ENCODE peak calls at places on chromosomes 2 and 18, in ten cellular contexts. E, Z, N, L, G, D, J, Y, W and K are unnamed samples.

GRCh38 chr2:227460079-227460485 is 11.9 kb upstream of the AGFG1 start:
- DNase-seq in Z (no peak), Y (peak), E (peak), G (peak), D (no peak), N (no peak), L (no peak), W (no peak), J (no peak), K (peak)

GRCh38 chr2:5799348-5799747 is 107.2 kb downstream of the SOX11 start:
- DNase-seq in N (no peak), J (no peak), G (no peak), E (no peak), D (no peak), L (no peak), W (no peak), Y (no peak), Z (no peak), K (no peak)

GRCh38 chr2:58042486-58042970 is 4.1 kb upstream of the VRK2 start:
- DNase-seq in Z (no peak), L (no peak), G (peak), E (peak), N (no peak), D (no peak), Y (peak), W (peak), J (peak), K (peak)

GRCh38 chr2:50551018-50551726 is 480.8 kb downstream of the NRXN1 start:
- DNase-seq in Y (no peak), W (no peak), Z (no peak), D (no peak), E (no peak), L (no peak), G (no peak), J (no peak), N (no peak), K (no peak)

GRCh38 chr2:154293864-154294263 is 404.6 kb upstream of the KCNJ3 start:
- DNase-seq in Y (no peak), D (no peak), W (no peak), L (no peak), N (no peak), G (no peak), Z (no peak), J (no peak), E (no peak), K (no peak)

GRCh38 chr2:37589298-37589697 is 82.1 kb downstream of the CDC42EP3 start:
- DNase-seq in Z (no peak), Y (peak), W (no peak), D (no peak), E (no peak), J (no peak), G (peak), L (no peak), N (no peak), K (peak)

GRCh38 chr2:172448544-172449267 is 21.3 kb downstream of the ITGA6 start:
- DNase-seq in E (no peak), Z (no peak), J (no peak), N (no peak), W (no peak), Y (no peak), G (no peak), L (no peak), D (no peak), K (no peak)

GRCh38 chr2:240997856-240998705 is at the start of gene SNED1:
- DNase-seq in J (peak), E (peak), D (peak), Y (peak), N (peak), Z (peak), W (peak), G (peak), L (peak), K (peak)

GRCh38 chr2:127081826-127082633 is 24.9 kb downstream of the BIN1 start:
- DNase-seq in Z (peak), N (no peak), D (peak), E (no peak), Y (peak), G (no peak), W (no peak), L (no peak), J (no peak), K (no peak)

GRCh38 chr2:136638193-136638592 is 127.2 kb upstream of the THSD7B start:
- DNase-seq in G (no peak), Y (no peak), W (no peak), J (no peak), L (no peak), Z (no peak), E (no peak), D (no peak), N (no peak), K (no peak)

GRCh38 chr2:31000970-31001369 is 137.3 kb downstream of the GALNT14 start:
- DNase-seq in Y (no peak), N (no peak), G (no peak), D (no peak), Z (no peak), E (no peak), W (no peak), J (peak), L (no peak), K (no peak)

GRCh38 chr2:2563309-2563860 is 232.3 kb upstream of the MYT1L start:
- DNase-seq in Y (no peak), J (no peak), N (no peak), E (no peak), D (no peak), G (no peak), W (no peak), Z (no peak), L (no peak), K (no peak)

GRCh38 chr18:3885209-3885792 is 435.3 kb downstream of the TGIF1 start:
- DNase-seq in J (no peak), L (no peak), W (peak), Z (no peak), N (no peak), D (no peak), E (no peak), Y (no peak), G (no peak), K (no peak)

GRCh38 chr2:176147790-176148496 is 3.4 kb upstream of the HOXD4 start:
- DNase-seq in G (no peak), Y (no peak), Z (no peak), W (no peak), E (no peak), D (no peak), L (peak), N (no peak), J (no peak), K (no peak)

GRCh38 chr2:26126091-26126490 is 46.8 kb upstream of the GAREM2 start:
- DNase-seq in L (no peak), D (no peak), Y (peak), J (no peak), N (no peak), W (no peak), Z (no peak), E (no peak), G (no peak), K (no peak)

GRCh38 chr2:111030271-111030891 is 90.3 kb upstream of the BCL2L11 start:
- DNase-seq in G (no peak), D (no peak), Y (no peak), Z (no peak), J (no peak), N (no peak), W (no peak), E (no peak), L (no peak), K (peak)

GRCh38 chr2:149393647-149394046 is 63.3 kb downstream of the LYPD6 start:
- DNase-seq in D (no peak), Z (peak), L (no peak), J (no peak), Y (no peak), W (no peak), N (no peak), E (no peak), G (no peak), K (no peak)

GRCh38 chr2:96549967-96550786 is 13.6 kb downstream of the ARID5A start:
- DNase-seq in E (no peak), J (peak), G (no peak), N (peak), Y (no peak), L (peak), Z (peak), D (peak), W (peak), K (no peak)
- TF ChIP-seq CTCF in E (no peak), J (peak), G (peak), N (peak), Y (no peak), L (peak), Z (peak), D (peak), W (peak), K (peak)

DNA sequence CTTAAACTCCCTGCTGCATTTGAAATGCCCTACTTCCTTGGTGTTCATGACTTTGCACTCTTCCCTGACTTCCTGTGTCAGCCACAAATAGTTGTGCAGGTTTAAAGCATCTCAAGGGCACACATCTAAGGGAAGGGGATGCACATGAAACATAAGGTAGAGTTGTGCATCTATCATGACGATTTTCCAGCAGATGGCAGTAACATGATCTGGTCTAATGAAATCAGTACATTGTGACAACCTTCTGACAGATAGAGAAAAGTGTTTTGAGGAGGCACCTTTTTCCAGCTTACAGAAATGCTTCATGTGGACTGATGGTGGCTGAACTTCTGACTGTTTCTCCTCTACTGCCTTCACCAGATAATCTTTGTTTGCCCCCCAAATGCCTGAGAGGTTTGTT is 238.9 kb downstream of the XIRP2 start:
- DNase-seq in Z (peak), W (peak), D (no peak), Y (peak), N (no peak), G (peak), E (peak), L (no peak), J (no peak), K (no peak)
- H3K4me3 ChIP-seq in Z (no peak), W (no peak), D (no peak), Y (no peak), N (no peak), G (no peak), E (no peak), L (no peak), J (no peak), K (no peak)

GRCh38 chr2:205451901-205452300 is 230.4 kb upstream of the NRP2 start:
- DNase-seq in N (no peak), E (no peak), L (no peak), Y (no peak), Z (no peak), G (no peak), D (no peak), J (no peak), W (no peak), K (no peak)
- TF ChIP-seq CTCF in N (no peak), E (no peak), L (no peak), Y (no peak), Z (no peak), G (no peak), D (no peak), J (no peak), W (no peak), K (no peak)

GRCh38 chr2:75211371-75211770 is 12.1 kb upstream of the TACR1 start:
- DNase-seq in L (no peak), D (no peak), W (no peak), E (no peak), N (no peak), Z (no peak), J (no peak), Y (no peak), G (no peak), K (no peak)
- H3K4me3 ChIP-seq in L (no peak), D (no peak), W (no peak), E (no peak), N (no peak), Z (no peak), J (no peak), Y (no peak), G (no peak), K (no peak)

GRCh38 chr2:75315436-75315835 is 116.1 kb upstream of the TACR1 start:
- DNase-seq in L (no peak), G (no peak), J (no peak), D (no peak), E (no peak), N (no peak), Y (no peak), Z (no peak), W (no peak), K (no peak)

GRCh38 chr2:75310915-75311314 is 111.6 kb upstream of the TACR1 start:
- DNase-seq in N (no peak), G (no peak), D (no peak), W (peak), Y (peak), J (no peak), L (no peak), Z (no peak), E (peak), K (peak)

GRCh38 chr2:75309596-75310290 is 110.4 kb upstream of the TACR1 start:
- DNase-seq in N (no peak), J (no peak), D (no peak), W (no peak), G (peak), Y (peak), E (peak), Z (no peak), L (no peak), K (peak)

GRCh38 chr2:75311521-75311920 is 112.2 kb upstream of the TACR1 start:
- DNase-seq in D (no peak), W (no peak), Z (no peak), J (no peak), G (no peak), E (no peak), Y (no peak), L (no peak), N (no peak), K (no peak)

GRCh38 chr2:75311993-75312392 is 112.7 kb upstream of the TACR1 start:
- DNase-seq in L (no peak), W (peak), Z (peak), D (no peak), N (no peak), E (no peak), J (no peak), Y (no peak), G (no peak), K (no peak)
- TF ChIP-seq CTCF in L (no peak), W (no peak), Z (peak), D (no peak), N (no peak), E (no peak), J (no peak), Y (no peak), G (peak), K (peak)

GRCh38 chr18:45771587-45771986 is 47.6 kb downstream of the SLC14A1 start:
- DNase-seq in N (peak), G (no peak), Z (no peak), W (no peak), D (no peak), E (no peak), Y (no peak), L (no peak), J (no peak), K (peak)
- H3K4me3 ChIP-seq in N (no peak), G (no peak), Z (no peak), W (no peak), D (no peak), E (no peak), Y (no peak), L (no peak), J (no peak), K (no peak)

GRCh38 chr2:181742908-181743722 is 62.8 kb upstream of the NEUROD1 start:
- DNase-seq in L (no peak), N (no peak), Y (peak), Z (peak), W (peak), D (no peak), G (peak), E (peak), J (peak), K (peak)

GRCh38 chr2:181741756-181742155 is 61.4 kb upstream of the NEUROD1 start:
- DNase-seq in J (no peak), N (no peak), G (peak), L (no peak), D (no peak), Z (no peak), W (no peak), Y (peak), E (peak), K (no peak)

GRCh38 chr2:181743723-181744031 is 63.4 kb upstream of the NEUROD1 start:
- DNase-seq in D (no peak), J (no peak), E (no peak), Y (no peak), Z (no peak), N (no peak), L (no peak), W (no peak), G (no peak), K (no peak)

GRCh38 chr2:181745796-181746540 is 65.7 kb upstream of the NEUROD1 start:
- DNase-seq in E (no peak), W (no peak), D (no peak), G (no peak), N (no peak), Y (no peak), J (no peak), Z (no peak), L (no peak), K (no peak)

DNA sequence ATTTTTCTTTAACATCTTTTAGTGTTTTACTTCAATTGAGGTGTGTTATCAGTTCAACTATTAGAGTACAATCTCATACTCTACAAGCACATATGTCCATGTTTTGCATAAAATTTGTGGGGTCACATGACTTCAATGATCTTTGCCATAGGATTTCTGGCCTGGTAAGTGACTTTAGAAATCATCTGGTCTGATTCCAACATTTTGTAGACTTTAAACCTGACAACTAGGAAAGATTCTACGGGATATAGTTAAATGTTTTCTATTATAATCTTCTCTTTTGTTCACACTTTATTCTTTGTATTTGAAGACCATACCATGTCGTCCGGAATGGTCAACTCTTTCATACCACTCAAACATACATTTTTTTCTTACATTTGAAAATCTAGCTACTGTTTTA is 62.0 kb upstream of the NEUROD1 start:
- DNase-seq in J (no peak), D (no peak), N (no peak), E (no peak), W (no peak), Y (peak), L (no peak), G (no peak), Z (no peak), K (no peak)
- TF ChIP-seq CTCF in J (no peak), D (no peak), N (no peak), E (no peak), W (no peak), Y (no peak), L (no peak), G (no peak), Z (no peak), K (no peak)